ENCODE peak calls at places on chromosome X, in five cellular contexts. One of them, this sample, is unnamed.

GRCh38 chrX:72381439-72382198 is 75.9 kb upstream of the CITED1 start:
- DNase-seq in stimulated activated CD4-positive, alpha-beta T cell treated with anti-CD3 and anti-CD28 coated beads, TNF-alpha, amount 100 ng/mL, for 4 hours: no peak
- DNase-seq in T-cell: no peak
- DNase-seq in amniotic stem cell: no peak
- DNase-seq in HS-5: no peak
- DNase-seq in this sample: no peak

GRCh38 chrX:115561605-115562491 is 874 bp downstream of the PLS3 start:
- DNase-seq in amniotic stem cell: peak
- DNase-seq in HS-5: no peak
- DNase-seq in stimulated activated CD4-positive, alpha-beta T cell treated with anti-CD3 and anti-CD28 coated beads, TNF-alpha, amount 100 ng/mL, for 4 hours: no peak
- DNase-seq in T-cell: no peak
- DNase-seq in this sample: no peak

GRCh38 chrX:73965833-73966232 is 338.1 kb upstream of the ZCCHC13 start:
- DNase-seq in amniotic stem cell: no peak
- DNase-seq in T-cell: no peak
- DNase-seq in HS-5: no peak
- DNase-seq in stimulated activated CD4-positive, alpha-beta T cell treated with anti-CD3 and anti-CD28 coated beads, TNF-alpha, amount 100 ng/mL, for 4 hours: no peak
- DNase-seq in this sample: no peak

GRCh38 chrX:153366878-153367538 is 33.1 kb downstream of the ZNF275 start:
- DNase-seq in HS-5: no peak
- DNase-seq in stimulated activated CD4-positive, alpha-beta T cell treated with anti-CD3 and anti-CD28 coated beads, TNF-alpha, amount 100 ng/mL, for 4 hours: no peak
- DNase-seq in amniotic stem cell: no peak
- DNase-seq in T-cell: no peak
- DNase-seq in this sample: no peak

GRCh38 chrX:68794486-68794885 is 34.3 kb upstream of the EFNB1 start:
- DNase-seq in amniotic stem cell: no peak
- DNase-seq in stimulated activated CD4-positive, alpha-beta T cell treated with anti-CD3 and anti-CD28 coated beads, TNF-alpha, amount 100 ng/mL, for 4 hours: no peak
- DNase-seq in HS-5: no peak
- DNase-seq in T-cell: no peak
- DNase-seq in this sample: no peak

GRCh38 chrX:15960237-15960636 is 105.6 kb upstream of the AP1S2 start:
- DNase-seq in amniotic stem cell: no peak
- DNase-seq in stimulated activated CD4-positive, alpha-beta T cell treated with anti-CD3 and anti-CD28 coated beads, TNF-alpha, amount 100 ng/mL, for 4 hours: no peak
- DNase-seq in T-cell: no peak
- DNase-seq in HS-5: no peak
- DNase-seq in this sample: no peak

GRCh38 chrX:29257516-29257915 is 670.3 kb downstream of the IL1RAPL1 start:
- DNase-seq in HS-5: no peak
- DNase-seq in amniotic stem cell: no peak
- DNase-seq in stimulated activated CD4-positive, alpha-beta T cell treated with anti-CD3 and anti-CD28 coated beads, TNF-alpha, amount 100 ng/mL, for 4 hours: no peak
- DNase-seq in T-cell: no peak
- DNase-seq in this sample: no peak

GRCh38 chrX:10811093-10811492 is 190.7 kb upstream of the MID1 start:
- DNase-seq in amniotic stem cell: no peak
- DNase-seq in T-cell: no peak
- DNase-seq in HS-5: no peak
- DNase-seq in stimulated activated CD4-positive, alpha-beta T cell treated with anti-CD3 and anti-CD28 coated beads, TNF-alpha, amount 100 ng/mL, for 4 hours: no peak
- DNase-seq in this sample: no peak

GRCh38 chrX:73855546-73855945 is 292.5 kb downstream of the CHIC1 start:
- DNase-seq in amniotic stem cell: peak
- DNase-seq in HS-5: peak
- DNase-seq in T-cell: peak
- DNase-seq in stimulated activated CD4-positive, alpha-beta T cell treated with anti-CD3 and anti-CD28 coated beads, TNF-alpha, amount 100 ng/mL, for 4 hours: peak
- DNase-seq in this sample: no peak

GRCh38 chrX:13646154-13646549 is 6.8 kb upstream of the TCEANC start:
- DNase-seq in HS-5: no peak
- DNase-seq in T-cell: no peak
- DNase-seq in amniotic stem cell: peak
- DNase-seq in stimulated activated CD4-positive, alpha-beta T cell treated with anti-CD3 and anti-CD28 coated beads, TNF-alpha, amount 100 ng/mL, for 4 hours: no peak
- DNase-seq in this sample: no peak

GRCh38 chrX:145464650-145465049 is 217.3 kb downstream of the SPANXN1 start:
- DNase-seq in stimulated activated CD4-positive, alpha-beta T cell treated with anti-CD3 and anti-CD28 coated beads, TNF-alpha, amount 100 ng/mL, for 4 hours: no peak
- DNase-seq in T-cell: no peak
- DNase-seq in HS-5: no peak
- DNase-seq in amniotic stem cell: no peak
- DNase-seq in this sample: no peak

GRCh38 chrX:1481636-1482529 is 29.2 kb upstream of the ASMTL start:
- DNase-seq in amniotic stem cell: no peak
- DNase-seq in T-cell: peak
- DNase-seq in HS-5: no peak
- DNase-seq in stimulated activated CD4-positive, alpha-beta T cell treated with anti-CD3 and anti-CD28 coated beads, TNF-alpha, amount 100 ng/mL, for 4 hours: peak
- DNase-seq in this sample: no peak

GRCh38 chrX:154378059-154378798 is 866 bp upstream of the EMD start:
- DNase-seq in stimulated activated CD4-positive, alpha-beta T cell treated with anti-CD3 and anti-CD28 coated beads, TNF-alpha, amount 100 ng/mL, for 4 hours: no peak
- DNase-seq in T-cell: peak
- DNase-seq in amniotic stem cell: no peak
- DNase-seq in HS-5: no peak
- DNase-seq in this sample: peak

GRCh38 chrX:50154429-50154828 is 46.4 kb downstream of the AKAP4 start:
- DNase-seq in amniotic stem cell: no peak
- DNase-seq in T-cell: no peak
- DNase-seq in HS-5: no peak
- DNase-seq in stimulated activated CD4-positive, alpha-beta T cell treated with anti-CD3 and anti-CD28 coated beads, TNF-alpha, amount 100 ng/mL, for 4 hours: no peak
- DNase-seq in this sample: no peak

GRCh38 chrX:19513383-19513782 is 1.9 kb downstream of the MAP3K15 start:
- DNase-seq in HS-5: no peak
- DNase-seq in T-cell: no peak
- DNase-seq in stimulated activated CD4-positive, alpha-beta T cell treated with anti-CD3 and anti-CD28 coated beads, TNF-alpha, amount 100 ng/mL, for 4 hours: no peak
- DNase-seq in amniotic stem cell: no peak
- DNase-seq in this sample: no peak

GRCh38 chrX:116872931-116873330 is 410.2 kb upstream of the CT83 start:
- DNase-seq in stimulated activated CD4-positive, alpha-beta T cell treated with anti-CD3 and anti-CD28 coated beads, TNF-alpha, amount 100 ng/mL, for 4 hours: no peak
- DNase-seq in amniotic stem cell: no peak
- DNase-seq in HS-5: no peak
- DNase-seq in T-cell: no peak
- DNase-seq in this sample: no peak

GRCh38 chrX:28491941-28492340 is 95.3 kb upstream of the IL1RAPL1 start:
- DNase-seq in amniotic stem cell: no peak
- DNase-seq in stimulated activated CD4-positive, alpha-beta T cell treated with anti-CD3 and anti-CD28 coated beads, TNF-alpha, amount 100 ng/mL, for 4 hours: no peak
- DNase-seq in HS-5: no peak
- DNase-seq in T-cell: no peak
- DNase-seq in this sample: no peak

GRCh38 chrX:70476934-70477733 is 32.5 kb downstream of the DLG3 start:
- DNase-seq in HS-5: peak
- DNase-seq in T-cell: no peak
- DNase-seq in amniotic stem cell: peak
- DNase-seq in stimulated activated CD4-positive, alpha-beta T cell treated with anti-CD3 and anti-CD28 coated beads, TNF-alpha, amount 100 ng/mL, for 4 hours: no peak
- DNase-seq in this sample: no peak

GRCh38 chrX:123878177-123878576 is 18.3 kb downstream of the XIAP start:
- DNase-seq in amniotic stem cell: no peak
- DNase-seq in stimulated activated CD4-positive, alpha-beta T cell treated with anti-CD3 and anti-CD28 coated beads, TNF-alpha, amount 100 ng/mL, for 4 hours: no peak
- DNase-seq in HS-5: no peak
- DNase-seq in T-cell: no peak
- DNase-seq in this sample: no peak

GRCh38 chrX:129523076-129524055 is at the start of gene SMARCA1:
- DNase-seq in stimulated activated CD4-positive, alpha-beta T cell treated with anti-CD3 and anti-CD28 coated beads, TNF-alpha, amount 100 ng/mL, for 4 hours: no peak
- DNase-seq in HS-5: no peak
- DNase-seq in T-cell: no peak
- DNase-seq in amniotic stem cell: peak
- DNase-seq in this sample: no peak

GRCh38 chrX:130665214-130665613 is 237.8 kb downstream of the ENOX2 start:
- DNase-seq in stimulated activated CD4-positive, alpha-beta T cell treated with anti-CD3 and anti-CD28 coated beads, TNF-alpha, amount 100 ng/mL, for 4 hours: no peak
- DNase-seq in HS-5: no peak
- DNase-seq in T-cell: no peak
- DNase-seq in amniotic stem cell: no peak
- DNase-seq in this sample: no peak

GRCh38 chrX:136528645-136529315 is 3.2 kb upstream of the VGLL1 start:
- DNase-seq in amniotic stem cell: no peak
- DNase-seq in T-cell: no peak
- DNase-seq in stimulated activated CD4-positive, alpha-beta T cell treated with anti-CD3 and anti-CD28 coated beads, TNF-alpha, amount 100 ng/mL, for 4 hours: no peak
- DNase-seq in HS-5: no peak
- DNase-seq in this sample: no peak

GRCh38 chrX:134520860-134521390 is 61.0 kb downstream of the HPRT1 start:
- DNase-seq in T-cell: no peak
- DNase-seq in amniotic stem cell: peak
- DNase-seq in stimulated activated CD4-positive, alpha-beta T cell treated with anti-CD3 and anti-CD28 coated beads, TNF-alpha, amount 100 ng/mL, for 4 hours: no peak
- DNase-seq in HS-5: no peak
- DNase-seq in this sample: no peak